ENCODE peak calls at places on chromosome 12, in eight cellular contexts. One of them, this sample, is unnamed.

GRCh38 chr12:122227341-122227740 is 1.5 kb upstream of the DIABLO start:
- DNase-seq in AG20443: no peak
- DNase-seq in CD8-positive, alpha-beta memory T cell: peak
- DNase-seq in amniotic stem cell: no peak
- DNase-seq in HS-5: no peak
- DNase-seq in activated gamma-delta T cell treated with Interleukin-2 at 50 U/mL for 16 hours: peak
- DNase-seq in activated naive CD8-positive, alpha-beta T cell treated with anti-CD3 and anti-CD28 coated beads for 36 hours: peak
- DNase-seq in GM03348: no peak
- DNase-seq in this sample: no peak

GRCh38 chr12:67811437-67812361 is 163.2 kb downstream of the DYRK2 start:
- DNase-seq in AG20443: peak
- DNase-seq in CD8-positive, alpha-beta memory T cell: no peak
- DNase-seq in amniotic stem cell: no peak
- DNase-seq in HS-5: peak
- DNase-seq in activated gamma-delta T cell treated with Interleukin-2 at 50 U/mL for 16 hours: no peak
- DNase-seq in activated naive CD8-positive, alpha-beta T cell treated with anti-CD3 and anti-CD28 coated beads for 36 hours: no peak
- DNase-seq in GM03348: peak
- DNase-seq in this sample: no peak

GRCh38 chr12:45339035-45339434 is 123.1 kb downstream of the ANO6 start:
- DNase-seq in AG20443: no peak
- DNase-seq in CD8-positive, alpha-beta memory T cell: no peak
- DNase-seq in amniotic stem cell: no peak
- DNase-seq in HS-5: no peak
- DNase-seq in activated gamma-delta T cell treated with Interleukin-2 at 50 U/mL for 16 hours: no peak
- DNase-seq in activated naive CD8-positive, alpha-beta T cell treated with anti-CD3 and anti-CD28 coated beads for 36 hours: no peak
- DNase-seq in GM03348: no peak
- DNase-seq in this sample: no peak

GRCh38 chr12:107242189-107242588 is 148.8 kb upstream of the CRY1 start:
- DNase-seq in AG20443: no peak
- DNase-seq in CD8-positive, alpha-beta memory T cell: no peak
- DNase-seq in amniotic stem cell: no peak
- DNase-seq in HS-5: no peak
- DNase-seq in activated gamma-delta T cell treated with Interleukin-2 at 50 U/mL for 16 hours: no peak
- DNase-seq in activated naive CD8-positive, alpha-beta T cell treated with anti-CD3 and anti-CD28 coated beads for 36 hours: no peak
- DNase-seq in GM03348: no peak
- DNase-seq in this sample: no peak

GRCh38 chr12:46659032-46659703 is 166.6 kb downstream of the SLC38A4 start:
- DNase-seq in AG20443: no peak
- DNase-seq in CD8-positive, alpha-beta memory T cell: no peak
- DNase-seq in amniotic stem cell: no peak
- DNase-seq in HS-5: no peak
- DNase-seq in activated gamma-delta T cell treated with Interleukin-2 at 50 U/mL for 16 hours: no peak
- DNase-seq in activated naive CD8-positive, alpha-beta T cell treated with anti-CD3 and anti-CD28 coated beads for 36 hours: no peak
- DNase-seq in GM03348: peak
- DNase-seq in this sample: no peak

GRCh38 chr12:11623382-11623781 is 26.1 kb upstream of the ETV6 start:
- DNase-seq in AG20443: no peak
- DNase-seq in CD8-positive, alpha-beta memory T cell: no peak
- DNase-seq in amniotic stem cell: no peak
- DNase-seq in HS-5: no peak
- DNase-seq in activated gamma-delta T cell treated with Interleukin-2 at 50 U/mL for 16 hours: no peak
- DNase-seq in activated naive CD8-positive, alpha-beta T cell treated with anti-CD3 and anti-CD28 coated beads for 36 hours: no peak
- DNase-seq in GM03348: no peak
- DNase-seq in this sample: peak

GRCh38 chr12:106601031-106601430 is 18.2 kb downstream of the RFX4 start:
- DNase-seq in AG20443: no peak
- DNase-seq in CD8-positive, alpha-beta memory T cell: no peak
- DNase-seq in amniotic stem cell: no peak
- DNase-seq in HS-5: no peak
- DNase-seq in activated gamma-delta T cell treated with Interleukin-2 at 50 U/mL for 16 hours: no peak
- DNase-seq in activated naive CD8-positive, alpha-beta T cell treated with anti-CD3 and anti-CD28 coated beads for 36 hours: no peak
- DNase-seq in GM03348: no peak
- DNase-seq in this sample: no peak

GRCh38 chr12:2959194-2959507 is at the start of gene TEAD4:
- DNase-seq in AG20443: peak
- DNase-seq in CD8-positive, alpha-beta memory T cell: no peak
- DNase-seq in amniotic stem cell: peak
- DNase-seq in HS-5: no peak
- DNase-seq in activated gamma-delta T cell treated with Interleukin-2 at 50 U/mL for 16 hours: no peak
- DNase-seq in activated naive CD8-positive, alpha-beta T cell treated with anti-CD3 and anti-CD28 coated beads for 36 hours: peak
- DNase-seq in GM03348: peak
- DNase-seq in this sample: peak

GRCh38 chr12:24404086-24404815 is 454.8 kb upstream of the SOX5 start:
- DNase-seq in AG20443: no peak
- DNase-seq in CD8-positive, alpha-beta memory T cell: no peak
- DNase-seq in amniotic stem cell: no peak
- DNase-seq in HS-5: no peak
- DNase-seq in activated gamma-delta T cell treated with Interleukin-2 at 50 U/mL for 16 hours: no peak
- DNase-seq in activated naive CD8-positive, alpha-beta T cell treated with anti-CD3 and anti-CD28 coated beads for 36 hours: no peak
- DNase-seq in GM03348: no peak
- DNase-seq in this sample: no peak

This sample was measured in hepatocyte.